ENCODE peak calls at places on chromosome 10, in six cellular contexts. Z is IMR-90, B is H1, P is H9, F is neuronal stem cell, A is mesenchymal stem cell. G is an unnamed sample.

GRCh38 chr10:93468532-93469213 is 13.5 kb downstream of the MYOF start:
- DNase-seq in Z (peak; percentile 94), B (no peak), P (no peak), F (no peak), A (peak; percentile 93), G (peak; percentile 92)

GRCh38 chr10:130300608-130301025 is 164.4 kb downstream of the GLRX3 start:
- DNase-seq in Z (no peak), B (no peak), P (no peak), F (no peak), A (no peak), G (no peak)

GRCh38 chr10:103281753-103282152 is 4.8 kb downstream of the INA start:
- DNase-seq in Z (peak; percentile 43), B (peak; percentile 87), P (peak; percentile 94), F (peak; percentile 66), A (no peak), G (peak; percentile 15)

GRCh38 chr10:60446855-60447254 is 57.2 kb upstream of the ANK3 start:
- DNase-seq in Z (no peak), B (no peak), P (no peak), F (no peak), A (no peak), G (peak; percentile 8)

GRCh38 chr10:116170815-116171250 is 102.2 kb downstream of the GFRA1 start:
- DNase-seq in Z (peak; percentile 26), B (no peak), P (no peak), F (peak; percentile 14), A (peak; percentile 73), G (no peak)

GRCh38 chr10:120517196-120517595 is 60.2 kb downstream of the PLPP4 start:
- DNase-seq in Z (no peak), B (no peak), P (no peak), F (no peak), A (no peak), G (no peak)

GRCh38 chr10:125396651-125397050 is 236.3 kb upstream of the CTBP2 start:
- DNase-seq in Z (peak; percentile 32), B (no peak), P (no peak), F (no peak), A (no peak), G (no peak)

GRCh38 chr10:97771055-97771811 is 566 bp downstream of the SFRP5 start:
- DNase-seq in Z (peak; percentile 15), B (no peak), P (peak; percentile 67), F (no peak), A (peak; percentile 30), G (no peak)

GRCh38 chr10:99621454-99622246 is 1.4 kb upstream of the SLC25A28 start:
- DNase-seq in Z (no peak), B (no peak), P (no peak), F (no peak), A (no peak), G (no peak)

GRCh38 chr10:133419211-133419950 is 5.0 kb downstream of the SPRN start:
- DNase-seq in Z (no peak), B (no peak), P (peak; percentile 20), F (no peak), A (no peak), G (no peak)

GRCh38 chr10:124448696-124449169 is 1.1 kb downstream of the NKX1-2 start:
- DNase-seq in Z (no peak), B (no peak), P (no peak), F (no peak), A (no peak), G (no peak)

GRCh38 chr10:80268938-80269588 is 20.4 kb downstream of the MAT1A start:
- DNase-seq in Z (no peak), B (no peak), P (no peak), F (no peak), A (no peak), G (no peak)

GRCh38 chr10:95178266-95178665 is 15.8 kb upstream of the ACSM6 start:
- DNase-seq in Z (no peak), B (no peak), P (no peak), F (no peak), A (no peak), G (no peak)
- H4K91ac ChIP-seq in Z (no peak overlapping the region), B (no peak overlapping the region), P (no peak overlapping the region), F (no peak overlapping the region), A (no peak overlapping the region), G (no peak overlapping the region)

GRCh38 chr10:48249763-48250351 is 24.6 kb downstream of the FRMPD2 start:
- DNase-seq in Z (no peak), B (no peak), P (no peak), F (no peak), A (no peak), G (no peak)
- H4K91ac ChIP-seq in Z (no peak overlapping the region), B (no peak overlapping the region), P (no peak overlapping the region), F (no peak overlapping the region), A (no peak overlapping the region), G (peak overlapping the region; percentile 86)

GRCh38 chr10:96380821-96381220 is 22.0 kb upstream of the OPALIN start:
- DNase-seq in Z (no peak), B (no peak), P (no peak), F (no peak), A (no peak), G (peak; percentile 68)
- H4K91ac ChIP-seq in Z (no peak overlapping the region), B (no peak overlapping the region), P (no peak overlapping the region), F (no peak overlapping the region), A (no peak overlapping the region), G (no peak overlapping the region)

GRCh38 chr10:31132681-31133239 is 101.1 kb upstream of the ZNF438 start:
- DNase-seq in Z (no peak), B (no peak), P (no peak), F (no peak), A (no peak), G (no peak)

GRCh38 chr10:31129880-31130405 is 98.3 kb upstream of the ZNF438 start:
- DNase-seq in Z (no peak), B (no peak), P (no peak), F (no peak), A (no peak), G (no peak)

GRCh38 chr10:31126593-31126992 is 94.9 kb upstream of the ZNF438 start:
- DNase-seq in Z (peak; percentile 46), B (no peak), P (no peak), F (no peak), A (no peak), G (peak; percentile 85)

GRCh38 chr10:31125789-31126188 is 94.1 kb upstream of the ZNF438 start:
- DNase-seq in Z (no peak), B (no peak), P (no peak), F (no peak), A (no peak), G (no peak)

DNA sequence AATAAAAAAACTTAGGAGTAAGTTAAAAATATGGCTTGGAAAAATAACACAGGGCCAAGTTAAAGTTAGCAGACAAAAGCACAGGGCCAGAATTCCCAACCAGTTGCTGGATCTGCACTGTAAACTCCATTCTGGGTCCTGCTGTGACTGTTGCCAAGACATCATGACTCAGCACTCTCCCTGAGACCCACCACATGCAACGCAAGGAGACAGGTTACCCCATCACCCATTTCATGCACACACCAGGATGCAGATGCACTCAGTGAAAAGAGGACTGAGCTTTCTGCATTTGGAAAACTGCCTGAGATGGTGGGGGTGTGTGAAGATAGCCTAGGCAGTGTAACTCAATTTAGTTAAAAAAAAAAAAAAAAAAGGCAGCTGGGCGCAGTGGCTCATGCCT is 97.6 kb upstream of the ZNF438 start:
- DNase-seq in Z (peak; percentile 96), B (no peak), P (peak; percentile 49), F (no peak), A (peak; percentile 85), G (no peak)
- H4K91ac ChIP-seq in Z (peak overlapping the region; percentile 2), B (no peak overlapping the region), P (no peak overlapping the region), F (no peak overlapping the region), A (no peak overlapping the region), G (no peak overlapping the region)

DNA sequence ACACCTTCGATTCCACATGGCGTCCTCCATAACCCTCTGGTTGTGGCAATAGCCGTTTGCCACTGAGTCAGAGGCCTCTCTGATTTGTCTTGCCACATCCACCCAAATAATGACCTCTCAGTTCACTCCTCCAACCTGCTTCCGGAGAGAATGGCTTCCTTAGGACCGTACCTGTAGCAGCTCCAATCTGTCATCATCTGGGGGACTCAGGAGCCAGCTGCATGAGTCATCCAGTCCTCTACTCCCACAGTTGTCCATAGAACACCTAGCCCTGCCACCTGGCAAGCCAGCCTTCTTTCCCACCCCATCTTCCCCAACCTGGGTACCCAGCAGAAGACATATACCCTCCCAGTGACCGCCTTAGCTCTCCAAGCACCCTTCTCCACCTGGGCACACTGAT is 64.4 kb upstream of the MXI1 start:
- DNase-seq in Z (no peak), B (no peak), P (no peak), F (no peak), A (no peak), G (no peak)
- H4K91ac ChIP-seq in Z (no peak overlapping the region), B (no peak overlapping the region), P (no peak overlapping the region), F (no peak overlapping the region), A (no peak overlapping the region), G (no peak overlapping the region)

DNA sequence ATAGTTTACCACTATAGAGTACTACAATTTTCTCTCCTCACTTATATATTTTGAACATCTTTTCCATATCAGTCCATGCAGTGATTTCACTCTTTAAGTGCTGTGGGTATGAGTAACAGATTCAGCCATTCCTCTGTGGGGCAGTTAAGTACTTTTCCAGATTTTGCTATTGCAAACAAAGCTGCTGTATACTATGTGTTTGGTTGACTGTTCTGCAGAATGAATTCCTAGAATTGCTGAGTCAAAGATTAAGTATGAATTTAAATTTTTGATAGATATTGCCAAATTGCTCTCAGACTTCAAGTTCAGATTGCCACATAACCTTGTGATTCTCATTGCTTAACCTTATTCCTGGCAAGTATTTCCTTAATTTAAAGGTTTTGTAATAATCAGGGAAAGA is 21.6 kb upstream of the SAR1A start:
- DNase-seq in Z (peak; percentile 95), B (no peak), P (no peak), F (no peak), A (peak; percentile 95), G (peak; percentile 49)
- H4K91ac ChIP-seq in Z (peak overlapping the region; percentile 1), B (no peak overlapping the region), P (no peak overlapping the region), F (no peak overlapping the region), A (no peak overlapping the region), G (no peak overlapping the region)

G was measured in trophoblast cell.